ENCODE peak calls at places on chromosome 1, in nine cellular contexts. Q is sigmoid colon, L is HTR-8/SVneo, F is AG20443, D is ELF-1, Y is RWPE1, H is mesothelial cell of epicardium, J is Karpas-422, R is skeletal muscle cell. T is an unnamed sample.

GRCh38 chr1:91798741-91799140 is 87.2 kb downstream of the TGFBR3 start:
- DNase-seq in Q (no peak), L (no peak), F (no peak), D (no peak), Y (no peak), H (no peak), J (no peak), R (no peak), T (no peak)

GRCh38 chr1:206816390-206817287 is 44.3 kb upstream of the IL10 start:
- DNase-seq in Q (no peak), L (no peak), F (no peak), D (no peak), Y (no peak), H (no peak), J (no peak), R (no peak), T (no peak)

GRCh38 chr1:63498106-63498505 is 24.9 kb downstream of the ITGB3BP start:
- DNase-seq in Q (no peak), L (no peak), F (no peak), D (no peak), Y (peak), H (no peak), J (no peak), R (no peak), T (no peak)

GRCh38 chr1:115293899-115294298 is 44.1 kb downstream of the NGF start:
- DNase-seq in Q (no peak), L (no peak), F (no peak), D (no peak), Y (peak), H (no peak), J (no peak), R (no peak), T (no peak)

GRCh38 chr1:207396360-207396759 is 57.8 kb upstream of the CR2 start:
- DNase-seq in Q (no peak), L (no peak), F (no peak), D (no peak), Y (no peak), H (no peak), J (no peak), R (no peak), T (no peak)

GRCh38 chr1:38991638-38992449 is 768 bp downstream of the AKIRIN1 start:
- DNase-seq in Q (peak), L (peak), F (peak), D (peak), Y (peak), H (peak), J (peak), R (no peak), T (no peak)

GRCh38 chr1:64892576-64893573 is 73.5 kb downstream of the JAK1 start:
- DNase-seq in Q (no peak), L (no peak), F (no peak), D (no peak), Y (no peak), H (no peak), J (no peak), R (peak), T (no peak)

GRCh38 chr1:186059311-186059710 is 315.7 kb downstream of the TPR start:
- DNase-seq in Q (no peak), L (no peak), F (peak), D (no peak), Y (no peak), H (no peak), J (no peak), R (peak), T (no peak)

GRCh38 chr1:42931108-42931539 is 27.5 kb downstream of the SLC2A1 start:
- DNase-seq in Q (no peak), L (peak), F (peak), D (peak), Y (no peak), H (no peak), J (peak), R (no peak), T (no peak)

GRCh38 chr1:39671793-39672550 is at the start of gene NT5C1A:
- DNase-seq in Q (no peak), L (peak), F (peak), D (no peak), Y (no peak), H (no peak), J (no peak), R (no peak), T (no peak)